ENCODE peak calls at places on chromosomes 3 and 15, in five cellular contexts. Z, T, P, M and X are unnamed samples.

GRCh38 chr15:39629376-39629775 is 48.5 kb downstream of the THBS1 start:
- DNase-seq in Z (peak; percentile 74), T (no peak), P (peak; percentile 67), M (no peak), X (peak; percentile 61)

GRCh38 chr3:112973325-112974177 is 1.4 kb downstream of the CD200R1 start:
- DNase-seq in Z (no peak), T (no peak), P (no peak), M (no peak), X (peak; percentile 78)

GRCh38 chr15:85684174-85684710 is 110.5 kb downstream of the KLHL25 start:
- DNase-seq in Z (no peak), T (no peak), P (no peak), M (no peak), X (no peak)

GRCh38 chr15:53251998-53252397 is 461.9 kb upstream of the ONECUT1 start:
- DNase-seq in Z (no peak), T (no peak), P (no peak), M (no peak), X (no peak)

GRCh38 chr3:105406268-105406667 is 39.6 kb downstream of the ALCAM start:
- DNase-seq in Z (no peak), T (no peak), P (no peak), M (no peak), X (no peak)

GRCh38 chr3:47932431-47932830 is 83.8 kb downstream of the MAP4 start:
- DNase-seq in Z (no peak), T (peak; percentile 12), P (peak; percentile 44), M (no peak), X (no peak)

GRCh38 chr15:59303641-59304433 is 68.8 kb downstream of the MYO1E start:
- DNase-seq in Z (no peak), T (no peak), P (peak; percentile 60), M (no peak), X (peak; percentile 90)

GRCh38 chr15:67067161-67067853 is 1.9 kb downstream of the SMAD3 start:
- DNase-seq in Z (no peak), T (peak; percentile 59), P (no peak), M (no peak), X (no peak)

GRCh38 chr15:85496551-85497545 is 116.4 kb downstream of the AKAP13 start:
- DNase-seq in Z (no peak), T (no peak), P (no peak), M (no peak), X (no peak)

GRCh38 chr3:136042608-136043221 is 77.2 kb downstream of the PPP2R3A start:
- DNase-seq in Z (no peak), T (peak; percentile 84), P (peak; percentile 79), M (peak; percentile 24), X (peak; percentile 52)

GRCh38 chr15:71444866-71445590 is 329.8 kb downstream of the THSD4 start:
- DNase-seq in Z (no peak), T (no peak), P (peak; percentile 47), M (no peak), X (no peak)

GRCh38 chr3:14429237-14429636 is 26.8 kb downstream of the SLC6A6 start:
- DNase-seq in Z (no peak), T (no peak), P (no peak), M (no peak), X (no peak)

GRCh38 chr3:36591959-36592358 is 172.4 kb downstream of the DCLK3 start:
- DNase-seq in Z (no peak), T (peak; percentile 50), P (peak; percentile 61), M (no peak), X (no peak)

GRCh38 chr3:154904328-154904727 is 175.8 kb upstream of the MME start:
- DNase-seq in Z (no peak), T (peak; percentile 46), P (peak; percentile 64), M (no peak), X (peak; percentile 9)

GRCh38 chr3:123651449-123652345 is 66.8 kb upstream of the HACD2 start:
- DNase-seq in Z (no peak), T (no peak), P (no peak), M (no peak), X (no peak)

GRCh38 chr3:18556503-18556902 is 131.4 kb upstream of the SATB1 start:
- DNase-seq in Z (peak; percentile 53), T (no peak), P (no peak), M (no peak), X (peak; percentile 27)

GRCh38 chr3:102353148-102353547 is 81.7 kb upstream of the ZPLD1 start:
- DNase-seq in Z (no peak), T (peak; percentile 27), P (peak; percentile 29), M (no peak), X (no peak)

GRCh38 chr3:100401674-100402036 is 316 bp downstream of the LNP1 start:
- DNase-seq in Z (no peak), T (peak; percentile 53), P (peak; percentile 61), M (no peak), X (peak; percentile 69)

GRCh38 chr3:100402150-100402706 is 889 bp downstream of the LNP1 start:
- DNase-seq in Z (no peak), T (peak; percentile 66), P (peak; percentile 51), M (peak; percentile 49), X (peak; percentile 35)

GRCh38 chr3:100399341-100400071 is 1.4 kb downstream of the TOMM70 start:
- DNase-seq in Z (no peak), T (peak; percentile 8), P (no peak), M (no peak), X (peak; percentile 3)

GRCh38 chr3:100400782-100401673 is at the start of the genes LNP1 and TOMM70:
- DNase-seq in Z (peak; percentile 94), T (peak; percentile 96), P (peak; percentile 97), M (peak; percentile 90), X (peak; percentile 97)

DNA sequence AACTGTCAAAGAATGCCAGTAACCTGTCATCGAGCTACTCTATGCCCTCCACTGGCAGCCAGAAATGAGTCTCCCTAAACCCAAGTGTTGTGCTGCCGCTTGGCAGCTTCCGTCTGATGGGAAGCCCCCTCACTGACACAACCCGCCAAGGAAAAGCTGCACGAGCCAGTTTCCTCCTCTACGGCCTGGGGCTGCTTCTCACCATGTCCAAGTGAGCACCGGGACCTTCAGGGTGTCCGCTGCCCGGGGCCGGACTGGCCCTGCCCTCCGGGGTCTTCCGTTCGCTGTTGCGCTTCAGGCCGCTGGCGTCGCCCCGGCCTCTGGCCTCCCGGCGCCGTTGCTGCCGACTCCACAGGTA is 486 bp downstream of the TOMM70 start:
- DNase-seq in Z (no peak), T (peak; percentile 6), P (no peak), M (no peak), X (peak; percentile 59)
- TF ChIP-seq CTCF in Z (no peak), T (no peak), P (no peak), M (no peak), X (no peak)

GRCh38 chr3:157073810-157074209 is 86.1 kb downstream of the CCNL1 start:
- DNase-seq in Z (no peak), T (peak; percentile 52), P (peak; percentile 41), M (peak; percentile 69), X (no peak)
- TF ChIP-seq CTCF in Z (no peak), T (no peak), P (no peak), M (no peak), X (no peak)

GRCh38 chr3:197749315-197749600 is 425 bp upstream of the FYTTD1 start:
- DNase-seq in Z (no peak), T (peak; percentile 55), P (peak; percentile 52), M (no peak), X (peak; percentile 73)

GRCh38 chr3:197750863-197751737 is 1.4 kb downstream of the FYTTD1 start:
- DNase-seq in Z (no peak), T (peak; percentile 62), P (peak; percentile 59), M (no peak), X (peak; percentile 68)

GRCh38 chr3:197748597-197749314 is 927 bp upstream of the FYTTD1 start:
- DNase-seq in Z (no peak), T (peak; percentile 29), P (peak; percentile 15), M (no peak), X (no peak)

GRCh38 chr3:197749601-197750395 is at the start of gene FYTTD1:
- DNase-seq in Z (peak; percentile 95), T (peak; percentile 80), P (peak; percentile 86), M (peak; percentile 54), X (peak; percentile 94)

DNA sequence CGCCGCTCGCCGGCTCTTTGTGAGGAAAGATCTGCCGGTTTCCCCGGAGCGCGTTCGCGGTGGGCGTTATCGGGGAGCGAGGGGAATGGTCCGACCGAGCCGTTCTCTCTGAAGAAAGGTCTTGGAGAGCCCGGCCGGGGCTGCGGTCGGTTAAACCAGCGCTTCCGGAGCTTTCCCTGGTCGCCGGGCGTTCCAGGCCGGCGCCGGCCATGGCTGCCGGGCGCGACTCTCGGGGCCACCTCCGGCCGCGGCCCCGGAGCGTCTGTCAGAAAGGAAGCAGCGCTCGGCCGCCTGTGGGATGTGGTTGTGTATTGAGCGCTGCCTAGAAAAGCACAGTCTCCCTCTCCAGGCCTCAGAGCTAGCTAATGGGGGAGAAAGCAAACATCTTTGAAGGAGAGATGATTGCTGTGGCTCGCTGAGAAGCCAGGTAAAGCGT is 731 bp downstream of the FYTTD1 start:
- DNase-seq in Z (peak; percentile 72), T (peak; percentile 65), P (peak; percentile 78), M (no peak), X (peak; percentile 88)
- TF ChIP-seq CTCF in Z (peak; percentile 9), T (peak; percentile 39), P (peak; percentile 37), M (no peak), X (no peak)

GRCh38 chr3:140342668-140343067 is 335.2 kb upstream of the TRIM42 start:
- DNase-seq in Z (no peak), T (no peak), P (no peak), M (no peak), X (no peak)
- TF ChIP-seq CTCF in Z (no peak), T (no peak), P (no peak), M (no peak), X (no peak)

GRCh38 chr3:109018828-109019227 is 65.1 kb upstream of the GUCA1C start:
- DNase-seq in Z (no peak), T (no peak), P (no peak), M (no peak), X (peak; percentile 5)

GRCh38 chr3:109028753-109029152 is 75.1 kb upstream of the GUCA1C start:
- DNase-seq in Z (no peak), T (no peak), P (no peak), M (no peak), X (no peak)

GRCh38 chr3:109025896-109026295 is 72.2 kb upstream of the GUCA1C start:
- DNase-seq in Z (no peak), T (no peak), P (peak; percentile 5), M (no peak), X (no peak)

GRCh38 chr3:109023656-109024254 is 70.1 kb upstream of the GUCA1C start:
- DNase-seq in Z (peak; percentile 51), T (peak; percentile 60), P (peak; percentile 71), M (peak; percentile 23), X (peak; percentile 61)
- TF ChIP-seq CTCF in Z (peak; percentile 85), T (peak; percentile 68), P (peak; percentile 81), M (peak; percentile 71), X (peak; percentile 56)

DNA sequence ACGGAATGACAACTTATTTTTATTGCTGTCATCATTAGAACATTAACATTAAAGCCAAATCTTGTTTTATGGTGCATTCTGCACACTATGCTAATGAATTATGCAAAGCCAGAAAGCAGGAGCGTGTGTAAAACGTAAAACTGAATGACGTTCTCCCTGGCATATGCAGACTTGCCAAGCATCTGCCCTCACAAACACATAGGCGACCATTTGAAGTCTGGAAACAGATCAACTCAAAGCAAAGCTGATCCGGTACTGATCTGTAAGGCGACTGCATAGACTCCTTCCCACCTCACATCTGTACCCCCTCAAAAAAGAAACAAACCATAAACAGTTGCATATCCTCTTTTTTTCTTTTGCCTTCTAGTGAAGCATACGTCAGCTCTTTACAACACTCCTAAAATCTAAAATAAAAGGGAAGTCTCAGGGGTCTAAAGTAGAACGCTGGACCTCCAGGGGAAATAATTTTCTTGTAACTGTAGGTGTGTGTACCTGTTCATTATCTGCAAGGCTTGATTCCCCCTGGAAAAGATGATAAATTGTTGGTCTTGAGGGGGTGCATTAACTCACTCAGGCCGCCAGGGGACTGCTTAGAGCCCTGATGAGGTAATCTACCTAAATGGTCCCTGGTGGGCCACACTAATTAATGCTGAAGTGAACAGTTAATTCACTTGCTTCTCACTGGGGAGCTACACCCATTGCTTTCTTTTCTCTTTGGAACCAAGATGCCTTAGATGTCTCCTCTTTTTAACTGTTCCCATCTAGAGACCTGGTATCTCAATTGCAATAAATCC is 231.4 kb downstream of the CDIN1 start:
- DNase-seq in Z (no peak), T (no peak), P (no peak), M (no peak), X (peak; percentile 25)
- TF ChIP-seq CTCF in Z (no peak), T (peak; percentile 22), P (peak; percentile 44), M (no peak), X (peak; percentile 62)